ENCODE peak calls at places on chromosome 1, in eight cellular contexts. One of them, this sample, is unnamed.
A peak's percentile ranks its signal among the peaks of the same experiment; 100 is the strongest.

GRCh38 chr1:12113433-12114339 is 50.6 kb downstream of the TNFRSF8 start:
- DNase-seq in KBM-7: no peak
- DNase-seq in left lung: no peak
- DNase-seq in AG04450: peak; percentile 38
- DNase-seq in foreskin melanocyte: no peak
- DNase-seq in naive thymus-derived CD8-positive, alpha-beta T cell: no peak
- DNase-seq in LoVo: no peak
- DNase-seq in posterior cingulate gyrus: no peak
- DNase-seq in this sample: no peak

GRCh38 chr1:61370177-61370907 is 288.0 kb downstream of the NFIA start:
- DNase-seq in naive thymus-derived CD8-positive, alpha-beta T cell: no peak
- DNase-seq in left lung: no peak
- DNase-seq in AG04450: no peak
- DNase-seq in KBM-7: no peak
- DNase-seq in LoVo: no peak
- DNase-seq in posterior cingulate gyrus: no peak
- DNase-seq in foreskin melanocyte: no peak
- DNase-seq in this sample: no peak

GRCh38 chr1:46333300-46334029 is 7.1 kb upstream of the NSUN4 start:
- DNase-seq in left lung: no peak
- DNase-seq in AG04450: no peak
- DNase-seq in KBM-7: peak; percentile 79
- DNase-seq in posterior cingulate gyrus: no peak
- DNase-seq in LoVo: no peak
- DNase-seq in naive thymus-derived CD8-positive, alpha-beta T cell: no peak
- DNase-seq in foreskin melanocyte: peak; percentile 56
- DNase-seq in this sample: peak; percentile 60

GRCh38 chr1:28591708-28592313 is at the start of gene RAB42:
- DNase-seq in posterior cingulate gyrus: peak; percentile 24
- DNase-seq in naive thymus-derived CD8-positive, alpha-beta T cell: no peak
- DNase-seq in left lung: peak; percentile 66
- DNase-seq in KBM-7: peak; percentile 39
- DNase-seq in AG04450: no peak
- DNase-seq in LoVo: no peak
- DNase-seq in foreskin melanocyte: no peak
- DNase-seq in this sample: no peak

GRCh38 chr1:79105499-79105898 is 99.0 kb upstream of the ADGRL4 start:
- DNase-seq in AG04450: no peak
- DNase-seq in naive thymus-derived CD8-positive, alpha-beta T cell: no peak
- DNase-seq in KBM-7: no peak
- DNase-seq in posterior cingulate gyrus: no peak
- DNase-seq in foreskin melanocyte: no peak
- DNase-seq in left lung: no peak
- DNase-seq in LoVo: no peak
- DNase-seq in this sample: no peak

GRCh38 chr1:145858238-145858936 is 494 bp downstream of the PIAS3 start:
- DNase-seq in posterior cingulate gyrus: peak; percentile 92
- DNase-seq in foreskin melanocyte: no peak
- DNase-seq in left lung: peak; percentile 64
- DNase-seq in KBM-7: peak; percentile 37
- DNase-seq in AG04450: no peak
- DNase-seq in LoVo: peak; percentile 30
- DNase-seq in naive thymus-derived CD8-positive, alpha-beta T cell: peak; percentile 30
- DNase-seq in this sample: no peak

GRCh38 chr1:217734973-217735372 is 103.8 kb downstream of the SPATA17 start:
- DNase-seq in KBM-7: no peak
- DNase-seq in LoVo: no peak
- DNase-seq in naive thymus-derived CD8-positive, alpha-beta T cell: no peak
- DNase-seq in posterior cingulate gyrus: no peak
- DNase-seq in AG04450: no peak
- DNase-seq in foreskin melanocyte: no peak
- DNase-seq in left lung: no peak
- DNase-seq in this sample: no peak

GRCh38 chr1:173204693-173205092 is 2.4 kb downstream of the TNFSF4 start:
- DNase-seq in KBM-7: no peak
- DNase-seq in naive thymus-derived CD8-positive, alpha-beta T cell: no peak
- DNase-seq in AG04450: no peak
- DNase-seq in foreskin melanocyte: no peak
- DNase-seq in posterior cingulate gyrus: no peak
- DNase-seq in left lung: no peak
- DNase-seq in LoVo: no peak
- DNase-seq in this sample: no peak

GRCh38 chr1:222416001-222416791 is 131.7 kb downstream of the HHIPL2 start:
- DNase-seq in naive thymus-derived CD8-positive, alpha-beta T cell: no peak
- DNase-seq in left lung: no peak
- DNase-seq in foreskin melanocyte: no peak
- DNase-seq in KBM-7: no peak
- DNase-seq in LoVo: no peak
- DNase-seq in AG04450: no peak
- DNase-seq in posterior cingulate gyrus: no peak
- DNase-seq in this sample: no peak

GRCh38 chr1:109466440-109467300 is at the start of gene SYPL2:
- DNase-seq in posterior cingulate gyrus: no peak
- DNase-seq in AG04450: no peak
- DNase-seq in foreskin melanocyte: no peak
- DNase-seq in LoVo: no peak
- DNase-seq in KBM-7: peak; percentile 31
- DNase-seq in left lung: peak; percentile 67
- DNase-seq in naive thymus-derived CD8-positive, alpha-beta T cell: no peak
- DNase-seq in this sample: no peak

GRCh38 chr1:155295942-155296267 is 5.3 kb downstream of the PKLR start:
- DNase-seq in AG04450: no peak
- DNase-seq in KBM-7: no peak
- DNase-seq in left lung: no peak
- DNase-seq in LoVo: no peak
- DNase-seq in posterior cingulate gyrus: peak; percentile 56
- DNase-seq in naive thymus-derived CD8-positive, alpha-beta T cell: no peak
- DNase-seq in foreskin melanocyte: no peak
- DNase-seq in this sample: no peak

GRCh38 chr1:15211424-15211823 is 35.6 kb upstream of the FHAD1 start:
- DNase-seq in LoVo: no peak
- DNase-seq in naive thymus-derived CD8-positive, alpha-beta T cell: no peak
- DNase-seq in KBM-7: no peak
- DNase-seq in AG04450: no peak
- DNase-seq in foreskin melanocyte: no peak
- DNase-seq in left lung: no peak
- DNase-seq in posterior cingulate gyrus: no peak
- DNase-seq in this sample: no peak

GRCh38 chr1:19257178-19257914 is 5.7 kb downstream of the MRTO4 start:
- DNase-seq in foreskin melanocyte: no peak
- DNase-seq in AG04450: no peak
- DNase-seq in KBM-7: no peak
- DNase-seq in LoVo: no peak
- DNase-seq in naive thymus-derived CD8-positive, alpha-beta T cell: no peak
- DNase-seq in left lung: peak; percentile 36
- DNase-seq in posterior cingulate gyrus: peak; percentile 36
- DNase-seq in this sample: peak; percentile 99

GRCh38 chr1:9872430-9873165 is 37.5 kb downstream of the CTNNBIP1 start:
- DNase-seq in foreskin melanocyte: no peak
- DNase-seq in KBM-7: no peak
- DNase-seq in naive thymus-derived CD8-positive, alpha-beta T cell: no peak
- DNase-seq in AG04450: peak; percentile 18
- DNase-seq in LoVo: no peak
- DNase-seq in left lung: no peak
- DNase-seq in posterior cingulate gyrus: peak; percentile 87
- DNase-seq in this sample: no peak